ENCODE peak calls at places on chromosomes 1 and 21, in ten cellular contexts. K is nephron progenitor cell; N is activated CD4-positive, alpha-beta T cell treated with anti-CD3 and anti-CD28 coated beads, Interleukin-2, amount 10 ng/mL, durations not matched to agents 7 days and 5 days; B is occipital lobe; O is GM23248; F is brain microvascular endothelial cell; D is aorta; Z is DMS153; X is stimulated activated CD4-positive, alpha-beta T cell treated with anti-CD3 and anti-CD28 coated beads, TNF-alpha, amount 100 ng/mL, for 48 hours; G is T-cell. E is an unnamed sample.

GRCh38 chr1:67785847-67786753 is 47.2 kb downstream of the GNG12 start:
- DNase-seq in O (peak), B (no peak), N (no peak), G (no peak), D (no peak), F (no peak), X (no peak), K (no peak), Z (no peak), E (no peak)

GRCh38 chr1:48068216-48068615 is 71.0 kb upstream of the TRABD2B start:
- DNase-seq in O (no peak), Z (no peak), G (no peak), D (no peak), K (no peak), N (no peak), X (no peak), B (no peak), F (no peak), E (no peak)

GRCh38 chr1:51313961-51314777 is 16.2 kb downstream of the TTC39A start:
- DNase-seq in G (no peak), Z (peak), O (peak), F (peak), X (no peak), B (no peak), D (no peak), N (no peak), K (no peak), E (no peak)

GRCh38 chr1:36691374-36691773 is 208.7 kb upstream of the CSF3R start:
- DNase-seq in K (no peak), N (no peak), G (no peak), Z (no peak), F (no peak), D (no peak), B (no peak), O (peak), X (no peak), E (no peak)

GRCh38 chr1:91075233-91076135 is 53.6 kb upstream of the ZNF644 start:
- DNase-seq in X (no peak), D (no peak), O (no peak), G (no peak), N (no peak), F (no peak), B (no peak), K (no peak), Z (no peak), E (no peak)

GRCh38 chr1:218521414-218522169 is 176.5 kb downstream of the TGFB2 start:
- DNase-seq in F (no peak), K (peak), Z (no peak), O (peak), N (peak), G (no peak), B (no peak), X (peak), D (no peak), E (no peak)

GRCh38 chr1:76866566-76866965 is 714 bp upstream of the ST6GALNAC5 start:
- DNase-seq in D (no peak), G (no peak), B (no peak), O (no peak), X (no peak), Z (no peak), N (no peak), F (no peak), K (no peak), E (no peak)

GRCh38 chr1:212152308-212152693 is 116.8 kb downstream of the DTL start:
- DNase-seq in D (no peak), K (no peak), Z (no peak), G (no peak), N (no peak), X (no peak), B (no peak), O (no peak), F (no peak), E (no peak)

GRCh38 chr1:120178799-120179419 is 2.6 kb upstream of the SEC22B start:
- DNase-seq in K (no peak), N (no peak), D (no peak), X (no peak), O (peak), Z (no peak), G (no peak), F (no peak), B (no peak), E (no peak)

GRCh38 chr21:42621166-42621827 is 32.1 kb upstream of the PDE9A start:
- DNase-seq in G (no peak), B (no peak), O (no peak), X (no peak), K (no peak), Z (no peak), N (no peak), F (no peak), D (peak), E (no peak)

E was measured in Right ventricle myocardium inferior.